ENCODE peak calls at places on chromosomes 12 and 14, in nine cellular contexts. One of them, this sample, is unnamed.

GRCh38 chr14:35482994-35483515 is 50.9 kb upstream of the INSM2 start:
- DNase-seq in progenitor cell of endocrine pancreas: no peak
- DNase-seq in left cardiac atrium: no peak
- DNase-seq in Kasumi-1: no peak
- DNase-seq in fibroblast of mammary gland: peak
- DNase-seq in SIG-M5: no peak
- DNase-seq in pons: no peak
- DNase-seq in activated B cell treated with CpG ODN at 0.5 μM for 24 hours: no peak
- DNase-seq in HEK293T: no peak
- DNase-seq in this sample: no peak

GRCh38 chr14:68547305-68548193 is 245.3 kb downstream of the ZFP36L1 start:
- DNase-seq in activated B cell treated with CpG ODN at 0.5 μM for 24 hours: no peak
- DNase-seq in SIG-M5: no peak
- DNase-seq in fibroblast of mammary gland: peak
- DNase-seq in HEK293T: peak
- DNase-seq in left cardiac atrium: peak
- DNase-seq in progenitor cell of endocrine pancreas: no peak
- DNase-seq in pons: no peak
- DNase-seq in Kasumi-1: no peak
- DNase-seq in this sample: no peak

GRCh38 chr12:51666696-51667095 is 75.7 kb downstream of the SCN8A start:
- DNase-seq in left cardiac atrium: no peak
- DNase-seq in HEK293T: no peak
- DNase-seq in Kasumi-1: no peak
- DNase-seq in activated B cell treated with CpG ODN at 0.5 μM for 24 hours: no peak
- DNase-seq in progenitor cell of endocrine pancreas: no peak
- DNase-seq in fibroblast of mammary gland: peak
- DNase-seq in SIG-M5: no peak
- DNase-seq in pons: no peak
- DNase-seq in this sample: no peak

GRCh38 chr12:90128526-90128925 is 419.9 kb upstream of the ATP2B1 start:
- DNase-seq in SIG-M5: no peak
- DNase-seq in pons: no peak
- DNase-seq in activated B cell treated with CpG ODN at 0.5 μM for 24 hours: no peak
- DNase-seq in HEK293T: no peak
- DNase-seq in progenitor cell of endocrine pancreas: no peak
- DNase-seq in Kasumi-1: no peak
- DNase-seq in left cardiac atrium: no peak
- DNase-seq in fibroblast of mammary gland: no peak
- DNase-seq in this sample: no peak

GRCh38 chr12:14948672-14949071 is 10.3 kb upstream of the ERP27 start:
- DNase-seq in activated B cell treated with CpG ODN at 0.5 μM for 24 hours: no peak
- DNase-seq in fibroblast of mammary gland: peak
- DNase-seq in progenitor cell of endocrine pancreas: no peak
- DNase-seq in left cardiac atrium: no peak
- DNase-seq in SIG-M5: peak
- DNase-seq in pons: peak
- DNase-seq in HEK293T: peak
- DNase-seq in Kasumi-1: peak
- DNase-seq in this sample: no peak

GRCh38 chr12:103249614-103250013 is 246.2 kb downstream of the C12orf42 start:
- DNase-seq in fibroblast of mammary gland: no peak
- DNase-seq in HEK293T: no peak
- DNase-seq in left cardiac atrium: no peak
- DNase-seq in pons: no peak
- DNase-seq in SIG-M5: no peak
- DNase-seq in Kasumi-1: no peak
- DNase-seq in activated B cell treated with CpG ODN at 0.5 μM for 24 hours: no peak
- DNase-seq in progenitor cell of endocrine pancreas: no peak
- DNase-seq in this sample: no peak

GRCh38 chr12:81591256-81591655 is 167.9 kb downstream of the PPFIA2 start:
- DNase-seq in HEK293T: no peak
- DNase-seq in progenitor cell of endocrine pancreas: no peak
- DNase-seq in Kasumi-1: no peak
- DNase-seq in fibroblast of mammary gland: no peak
- DNase-seq in SIG-M5: no peak
- DNase-seq in left cardiac atrium: no peak
- DNase-seq in pons: no peak
- DNase-seq in activated B cell treated with CpG ODN at 0.5 μM for 24 hours: no peak
- DNase-seq in this sample: no peak

GRCh38 chr12:131536337-131536736 is 174.6 kb upstream of the SFSWAP start:
- DNase-seq in SIG-M5: no peak
- DNase-seq in activated B cell treated with CpG ODN at 0.5 μM for 24 hours: no peak
- DNase-seq in progenitor cell of endocrine pancreas: no peak
- DNase-seq in left cardiac atrium: no peak
- DNase-seq in fibroblast of mammary gland: no peak
- DNase-seq in HEK293T: no peak
- DNase-seq in Kasumi-1: no peak
- DNase-seq in pons: no peak
- DNase-seq in this sample: no peak

GRCh38 chr12:6090786-6091185 is 33.7 kb downstream of the VWF start:
- DNase-seq in activated B cell treated with CpG ODN at 0.5 μM for 24 hours: no peak
- DNase-seq in Kasumi-1: no peak
- DNase-seq in SIG-M5: no peak
- DNase-seq in pons: no peak
- DNase-seq in fibroblast of mammary gland: peak
- DNase-seq in left cardiac atrium: peak
- DNase-seq in HEK293T: no peak
- DNase-seq in progenitor cell of endocrine pancreas: no peak
- DNase-seq in this sample: no peak

GRCh38 chr12:114069507-114069906 is 103.4 kb upstream of the RBM19 start:
- DNase-seq in fibroblast of mammary gland: no peak
- DNase-seq in SIG-M5: no peak
- DNase-seq in progenitor cell of endocrine pancreas: no peak
- DNase-seq in HEK293T: no peak
- DNase-seq in activated B cell treated with CpG ODN at 0.5 μM for 24 hours: no peak
- DNase-seq in left cardiac atrium: no peak
- DNase-seq in pons: no peak
- DNase-seq in Kasumi-1: no peak
- DNase-seq in this sample: no peak

GRCh38 chr12:93778306-93778705 is 101.1 kb downstream of the CRADD start:
- DNase-seq in left cardiac atrium: peak
- DNase-seq in pons: peak
- DNase-seq in HEK293T: no peak
- DNase-seq in activated B cell treated with CpG ODN at 0.5 μM for 24 hours: no peak
- DNase-seq in fibroblast of mammary gland: peak
- DNase-seq in SIG-M5: no peak
- DNase-seq in progenitor cell of endocrine pancreas: no peak
- DNase-seq in Kasumi-1: no peak
- DNase-seq in this sample: no peak